ENCODE peak calls at places on chromosomes 16 and 17, in five cellular contexts. Z is body of pancreas, N is sigmoid colon, T is Peyer's patch, P is thoracic aorta. J is an unnamed sample.

GRCh38 chr16:49659356-49659755 is 196.6 kb downstream of the ZNF423 start:
- DNase-seq in Z (no peak), P (no peak), T (no peak), N (no peak), J (no peak)

GRCh38 chr17:39634384-39634871 is 2.5 kb upstream of the STARD3 start:
- DNase-seq in P (no peak), N (no peak), T (no peak), Z (no peak), J (no peak)

GRCh38 chr16:10255728-10256127 is 73.5 kb upstream of the GRIN2A start:
- DNase-seq in P (no peak), N (no peak), T (no peak), Z (no peak), J (no peak)

GRCh38 chr17:40329981-40330794 is 21.2 kb downstream of the RARA start:
- DNase-seq in T (no peak), N (peak; percentile 85), Z (peak; percentile 89), P (no peak), J (peak; percentile 84)

GRCh38 chr16:86768999-86769398 is 190.7 kb downstream of the FOXL1 start:
- DNase-seq in T (peak; percentile 20), P (no peak), N (peak; percentile 46), Z (peak; percentile 39), J (no peak)

GRCh38 chr16:70490261-70490660 is 33.1 kb downstream of the COG4 start:
- DNase-seq in P (no peak), N (no peak), T (no peak), Z (peak; percentile 23), J (no peak)

GRCh38 chr16:68387301-68387700 is 61.0 kb downstream of the SMPD3 start:
- DNase-seq in T (peak; percentile 95), P (no peak), N (no peak), Z (peak; percentile 23), J (no peak)

GRCh38 chr16:58563235-58563634 is 47.9 kb downstream of the SETD6 start:
- DNase-seq in P (no peak), N (no peak), T (no peak), Z (no peak), J (no peak)

GRCh38 chr16:50323335-50324011 is 45.3 kb downstream of the BRD7 start:
- DNase-seq in T (no peak), N (peak; percentile 73), P (no peak), Z (peak; percentile 15), J (no peak)

GRCh38 chr17:48551601-48552452 is 6.9 kb upstream of the HOXB2 start:
- DNase-seq in P (no peak), Z (no peak), N (peak; percentile 73), T (no peak), J (no peak)

DNA sequence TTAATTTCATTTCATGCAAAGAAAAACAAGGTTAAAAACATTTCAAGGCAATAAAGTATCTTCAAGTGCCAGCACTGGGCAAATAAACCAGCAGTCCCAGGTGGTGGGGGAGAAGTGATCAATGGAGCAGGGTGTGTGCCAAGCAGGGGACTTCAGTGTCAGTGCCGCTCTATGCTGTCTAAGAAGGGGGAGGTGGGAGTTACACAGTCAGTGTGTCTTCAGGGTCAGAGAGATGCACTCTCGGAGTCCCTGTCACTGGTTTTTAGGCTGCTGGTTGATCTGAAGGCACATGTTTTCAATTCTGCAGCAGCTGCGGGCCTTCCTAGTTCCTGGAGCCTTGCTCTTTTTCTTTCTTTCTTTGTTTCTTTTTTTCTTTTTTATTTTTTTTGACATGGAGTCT is 57.2 kb upstream of the MGAT5B start:
- DNase-seq in T (no peak), Z (no peak), P (no peak), N (no peak), J (no peak)
- H3K27ac ChIP-seq in T (no peak overlapping the region), Z (no peak overlapping the region), P (no peak overlapping the region), N (no peak overlapping the region), J (no peak overlapping the region)

DNA sequence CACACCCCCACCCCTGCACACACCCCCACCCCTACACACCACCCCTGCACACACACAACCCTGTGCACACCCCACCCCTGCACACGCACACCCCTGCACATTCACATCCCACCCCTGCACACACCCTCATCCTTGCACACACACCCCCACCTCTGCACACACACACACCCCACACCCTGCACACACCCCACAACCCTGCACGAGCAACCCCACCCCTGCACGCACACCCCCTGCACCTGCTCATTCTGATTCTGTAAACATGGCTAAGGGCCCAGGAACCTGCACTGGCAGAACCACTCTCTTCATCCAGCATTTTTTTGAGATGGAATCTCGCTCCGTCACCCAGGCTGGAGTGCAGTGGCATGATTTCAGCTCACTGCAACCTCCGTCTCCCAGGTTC is 18.1 kb downstream of the CHMP1A start:
- DNase-seq in Z (no peak), T (no peak), P (no peak), N (no peak), J (no peak)
- TF ChIP-seq CTCF in Z (no peak), T (no peak), P (no peak), N (no peak), J (no peak)

DNA sequence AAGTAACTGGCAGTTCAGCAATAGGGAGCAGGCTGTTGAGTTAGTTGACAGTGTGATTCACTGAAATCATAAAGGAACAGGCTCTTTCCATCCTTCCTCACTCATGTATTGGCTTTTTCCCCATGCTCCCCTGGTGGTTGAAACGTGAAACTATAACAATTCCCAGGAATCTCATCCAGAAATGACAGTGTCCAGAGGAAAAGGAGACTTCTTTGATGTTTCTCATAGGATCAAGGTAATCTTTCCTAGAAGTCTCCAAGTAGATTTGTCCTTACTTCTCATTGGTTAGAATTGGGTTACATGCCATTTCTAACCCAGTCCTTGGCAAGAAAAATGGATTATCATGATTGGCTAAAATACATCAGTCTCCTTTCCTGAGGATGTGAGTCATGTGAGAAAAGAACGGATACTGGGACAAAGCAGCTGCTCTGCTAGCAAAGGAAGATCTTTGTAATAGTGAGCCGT is 14.4 kb downstream of the TTC19 start:
- DNase-seq in P (no peak), T (no peak), N (no peak), Z (no peak), J (no peak)
- H3K27ac ChIP-seq in P (peak overlapping the region; percentile 24), T (no peak overlapping the region), N (peak overlapping the region; percentile 1), Z (no peak overlapping the region), J (no peak overlapping the region)

GRCh38 chr17:7282752-7283321 is 1.3 kb downstream of the SLC2A4 start:
- DNase-seq in N (peak; percentile 78), T (no peak), P (no peak), Z (no peak), J (no peak)
- TF ChIP-seq CTCF in N (no peak), T (no peak), P (no peak), Z (no peak), J (no peak)

DNA sequence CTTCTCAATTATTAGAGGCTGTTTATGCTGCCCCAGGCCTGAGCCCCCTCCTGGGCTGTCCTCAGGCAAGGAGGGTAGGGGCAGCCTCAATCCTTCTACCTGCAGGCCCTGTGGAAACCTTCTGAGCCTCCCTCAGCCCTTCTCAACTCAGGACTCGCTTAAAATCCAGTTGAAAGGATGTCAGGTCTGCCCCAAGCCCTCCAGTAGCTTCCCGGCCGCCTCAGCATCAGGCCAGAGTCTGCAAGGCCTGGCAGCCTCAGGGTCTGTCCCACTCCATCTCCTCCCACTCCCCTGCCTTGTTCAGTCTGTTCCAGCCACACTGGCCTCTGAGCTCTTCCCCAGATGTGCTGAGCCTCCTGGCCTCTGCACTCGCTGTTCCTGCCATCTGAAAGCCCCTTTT is 52.2 kb downstream of the KATNIP start:
- DNase-seq in N (no peak), T (no peak), Z (no peak), P (no peak), J (no peak)
- H3K27ac ChIP-seq in N (no peak overlapping the region), T (no peak overlapping the region), Z (no peak overlapping the region), P (no peak overlapping the region), J (no peak overlapping the region)

GRCh38 chr17:19648475-19649406 is at the start of gene ALDH3A2:
- DNase-seq in N (peak; percentile 98), Z (peak; percentile 97), T (peak; percentile 98), P (peak; percentile 94), J (peak; percentile 99)
- TF ChIP-seq CTCF in N (peak; percentile 17), Z (peak; percentile 11), T (no peak), P (peak; percentile 38), J (peak; percentile 1)

GRCh38 chr17:28750178-28751047 is 6.6 kb downstream of the TRAF4 start:
- DNase-seq in Z (peak; percentile 99), T (peak; percentile 94), N (peak; percentile 96), P (peak; percentile 90), J (peak; percentile 97)
- H3K27ac ChIP-seq in Z (no peak overlapping the region), T (peak overlapping the region; percentile 57), N (no peak overlapping the region), P (no peak overlapping the region), J (no peak overlapping the region)

GRCh38 chr16:17555176-17555575 is 84.4 kb upstream of the XYLT1 start:
- DNase-seq in Z (no peak), T (no peak), N (no peak), P (no peak), J (no peak)
- TF ChIP-seq CTCF in Z (no peak), T (no peak), N (no peak), P (no peak), J (no peak)